ENCODE peak calls at places on chromosomes 12 and 14, in six cellular contexts. L, X, Y, I, K and G are unnamed samples.

GRCh38 chr14:50944647-50945413 is 547 bp upstream of the PYGL start:
- DNase-seq in I (no peak), L (peak; percentile 48), X (no peak), Y (peak; percentile 33), K (no peak), G (no peak)

GRCh38 chr12:65960820-65961691 is 136.8 kb downstream of the HMGA2 start:
- DNase-seq in L (no peak), Y (peak; percentile 84), K (no peak), X (no peak), I (no peak), G (no peak)

GRCh38 chr12:90501412-90501811 is 453.6 kb downstream of the CCER1 start:
- DNase-seq in I (no peak), X (no peak), Y (no peak), L (no peak), K (no peak), G (no peak)

GRCh38 chr14:24426912-24427536 is 2.4 kb downstream of the CBLN3 start:
- DNase-seq in L (no peak), K (no peak), X (no peak), I (no peak), Y (no peak), G (no peak)

GRCh38 chr14:51872396-51872795 is 12.0 kb downstream of the GNG2 start:
- DNase-seq in L (no peak), K (no peak), Y (no peak), I (no peak), X (no peak), G (no peak)

GRCh38 chr14:67187826-67188225 is 1.4 kb upstream of the GARIN2 start:
- DNase-seq in X (peak; percentile 70), K (no peak), I (no peak), L (peak; percentile 85), Y (peak; percentile 96), G (peak; percentile 54)

GRCh38 chr14:63752449-63753169 is 24.7 kb upstream of the SGPP1 start:
- DNase-seq in Y (peak; percentile 76), X (peak; percentile 79), L (no peak), I (peak; percentile 53), K (no peak), G (no peak)

GRCh38 chr12:46458500-46459106 is 86.0 kb upstream of the SLC38A2 start:
- DNase-seq in X (no peak), Y (no peak), L (no peak), I (no peak), K (no peak), G (no peak)

GRCh38 chr14:91834571-91834970 is 32.8 kb downstream of the TC2N start:
- DNase-seq in L (no peak), I (no peak), Y (no peak), K (no peak), X (no peak), G (no peak)

GRCh38 chr14:64294672-64295413 is 672 bp upstream of the ESR2 start:
- DNase-seq in L (peak; percentile 38), I (no peak), Y (peak; percentile 25), X (peak; percentile 38), K (peak; percentile 92), G (peak; percentile 30)

GRCh38 chr12:25249951-25250738 is 584 bp downstream of the KRAS start:
- DNase-seq in X (no peak), L (no peak), Y (no peak), K (peak; percentile 63), I (no peak), G (no peak)

GRCh38 chr14:100027771-100028490 is 37.3 kb upstream of the EVL start:
- DNase-seq in Y (peak; percentile 63), X (peak; percentile 68), I (no peak), L (no peak), K (no peak), G (no peak)

GRCh38 chr14:32702571-32702970 is 236.1 kb upstream of the NPAS3 start:
- DNase-seq in X (peak; percentile 45), Y (peak; percentile 59), I (no peak), K (peak; percentile 14), L (no peak), G (no peak)

GRCh38 chr14:43005807-43006206 is 1399.1 kb downstream of the LRFN5 start:
- DNase-seq in L (no peak), Y (no peak), K (no peak), I (no peak), X (no peak), G (no peak)

GRCh38 chr12:50685641-50686040 is 78.3 kb upstream of the ATF1 start:
- DNase-seq in K (no peak), X (no peak), Y (no peak), L (no peak), I (no peak), G (no peak)

GRCh38 chr12:120144215-120144614 is 27.7 kb upstream of the RAB35 start:
- DNase-seq in L (no peak), I (no peak), X (no peak), K (no peak), Y (no peak), G (no peak)

GRCh38 chr14:58736606-58737005 is 98.8 kb downstream of the DACT1 start:
- DNase-seq in I (no peak), X (no peak), Y (peak; percentile 63), L (no peak), K (no peak), G (no peak)

GRCh38 chr14:96103075-96103474 is 63.9 kb downstream of the C14orf132 start:
- DNase-seq in L (no peak), Y (no peak), I (no peak), K (no peak), X (no peak), G (no peak)

GRCh38 chr14:70188608-70189540 is at the start of gene SLC8A3:
- DNase-seq in K (no peak), Y (peak; percentile 44), X (peak; percentile 31), L (no peak), I (no peak), G (no peak)

GRCh38 chr14:64761441-64762043 is 57.3 kb downstream of the PLEKHG3 start:
- DNase-seq in Y (no peak), I (no peak), X (peak; percentile 15), L (no peak), K (no peak), G (no peak)

GRCh38 chr12:104591272-104591940 is 134.7 kb downstream of the CHST11 start:
- DNase-seq in L (no peak), K (no peak), I (no peak), X (no peak), Y (no peak), G (no peak)

GRCh38 chr12:12704593-12705230 is 8.7 kb upstream of the GPR19 start:
- DNase-seq in K (no peak), I (peak; percentile 90), Y (peak; percentile 88), X (peak; percentile 81), L (peak; percentile 84), G (no peak)

GRCh38 chr14:75409425-75410205 is 18.2 kb upstream of the JDP2 start:
- DNase-seq in K (no peak), I (no peak), X (no peak), L (no peak), Y (no peak), G (no peak)

GRCh38 chr14:104563742-104564615 is 15.6 kb upstream of the C14orf180 start:
- DNase-seq in Y (no peak), K (peak; percentile 38), X (peak; percentile 37), L (peak; percentile 51), I (no peak), G (peak; percentile 2)

GRCh38 chr12:133038310-133038709 is 1.0 kb downstream of the ZNF84 start:
- DNase-seq in X (no peak), I (no peak), L (no peak), Y (no peak), K (no peak), G (no peak)

GRCh38 chr14:58978336-58978735 is 210.1 kb upstream of the DAAM1 start:
- DNase-seq in K (no peak), I (peak; percentile 43), X (no peak), L (no peak), Y (peak; percentile 47), G (no peak)

GRCh38 chr12:114777052-114777451 is 93.1 kb upstream of the TBX3 start:
- DNase-seq in X (no peak), Y (peak; percentile 71), L (no peak), K (no peak), I (peak; percentile 52), G (no peak)
- TF ChIP-seq CTCF in X (no peak), Y (no peak), L (no peak), K (no peak), I (no peak), G (no peak)

GRCh38 chr14:38044710-38045109 is 163.0 kb upstream of the SSTR1 start:
- DNase-seq in X (no peak), Y (no peak), L (no peak), K (no peak), I (no peak), G (no peak)
- TF ChIP-seq CTCF in X (no peak), Y (no peak), L (no peak), K (no peak), I (no peak), G (no peak)

DNA sequence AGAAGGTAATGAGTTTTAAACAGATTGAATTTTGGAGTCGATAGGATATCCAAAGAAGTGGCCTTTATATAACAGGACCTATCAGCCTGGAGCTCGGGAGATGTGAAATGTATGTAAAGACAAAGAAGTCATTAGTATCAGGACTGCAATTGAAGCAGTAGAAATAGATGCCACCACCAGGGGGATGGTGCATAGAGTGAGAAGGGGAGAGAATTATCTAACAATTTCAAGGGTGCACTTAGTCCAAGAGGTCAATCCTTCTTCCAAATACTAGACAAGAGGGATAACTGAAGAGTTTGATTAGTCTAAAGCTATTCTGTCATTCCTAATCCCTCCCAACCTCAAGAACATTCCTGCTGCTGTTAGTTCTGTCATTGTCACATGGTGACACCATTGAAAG is 127.8 kb downstream of the CFAP54 start:
- DNase-seq in X (no peak), Y (no peak), I (no peak), L (no peak), K (no peak), G (no peak)
- TF ChIP-seq CTCF in X (peak; percentile 19), Y (no peak), I (no peak), L (peak; percentile 41), K (no peak), G (peak; percentile 15)

DNA sequence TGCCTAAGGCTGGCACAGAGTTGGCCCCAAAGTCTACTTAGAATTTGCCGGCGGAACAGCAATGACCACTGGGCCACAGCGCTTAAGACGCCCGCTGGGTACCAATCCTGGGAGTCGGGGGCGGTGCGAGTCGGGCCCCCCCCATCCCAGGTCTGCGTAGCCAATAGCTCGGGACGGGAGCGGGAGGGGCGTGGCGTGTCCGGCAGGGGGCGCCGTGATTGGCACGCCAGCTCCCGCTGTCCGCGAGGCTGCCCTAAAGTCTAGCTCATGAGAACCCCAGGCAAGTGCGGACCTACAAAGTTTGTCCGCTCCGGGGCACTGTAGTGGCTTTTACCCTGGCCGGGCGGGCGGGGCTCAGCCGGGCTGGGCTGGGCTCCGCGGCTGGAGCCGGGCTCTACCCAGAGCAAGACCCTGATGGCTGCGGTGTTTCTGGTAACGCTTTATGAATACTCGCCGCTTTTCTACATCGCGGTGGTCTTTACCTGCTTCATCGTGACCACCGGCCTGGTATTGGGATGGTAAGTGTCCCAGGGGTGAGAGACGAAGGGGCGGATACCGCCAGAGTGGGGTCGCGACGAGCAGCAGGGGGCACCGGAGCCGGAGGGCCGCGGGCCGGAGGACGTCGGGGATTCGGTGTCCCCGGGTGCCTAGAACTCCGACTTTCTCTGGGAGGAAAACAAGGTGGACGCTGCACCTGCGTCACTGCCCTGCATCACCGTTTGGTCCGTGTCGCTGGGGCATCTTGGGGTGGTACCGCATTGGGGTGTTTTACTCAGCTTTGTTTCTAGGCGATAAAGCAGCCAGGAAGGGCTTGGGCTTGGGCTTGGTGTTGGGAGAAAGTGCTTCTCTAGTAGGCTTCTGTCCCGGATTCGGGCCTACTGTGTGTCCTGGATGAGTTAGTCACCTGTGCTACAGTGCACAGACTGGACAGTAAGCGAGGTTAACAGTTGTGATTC is at the start of gene CGRRF1:
- DNase-seq in X (peak; percentile 99), K (peak; percentile 98), I (peak; percentile 92), Y (peak; percentile 96), L (peak; percentile 96), G (peak; percentile 72)
- TF ChIP-seq CTCF in X (peak; percentile 38), K (no peak), I (peak; percentile 46), Y (no peak), L (peak; percentile 19), G (peak; percentile 35)

GRCh38 chr14:62138593-62138992 is 376.4 kb downstream of the SNAPC1 start:
- DNase-seq in X (no peak), K (no peak), I (no peak), Y (no peak), L (no peak), G (no peak)
- TF ChIP-seq CTCF in X (no peak), K (no peak), I (no peak), Y (no peak), L (no peak), G (no peak)